ENCODE peak calls at places on chromosomes 13 and 19, in six cellular contexts. E, T, W, M, G and L are unnamed samples.

GRCh38 chr19:18514800-18515682 is 6.8 kb downstream of the ELL start:
- DNase-seq in E (peak), T (no peak), W (peak), M (no peak), G (no peak), L (no peak)

GRCh38 chr13:99384468-99384867 is 77.3 kb upstream of the GPR183 start:
- DNase-seq in E (no peak), T (no peak), W (no peak), M (no peak), G (no peak), L (peak)

GRCh38 chr19:19406878-19407639 is 1.6 kb downstream of the GATAD2A start:
- DNase-seq in E (peak), T (no peak), W (peak), M (no peak), G (no peak), L (no peak)

GRCh38 chr19:3687774-3688706 is 12.2 kb downstream of the PIP5K1C start:
- DNase-seq in E (peak), T (peak), W (no peak), M (no peak), G (no peak), L (no peak)

GRCh38 chr13:111566567-111566966 is 246.1 kb downstream of the TEX29 start:
- DNase-seq in E (no peak), T (no peak), W (no peak), M (no peak), G (no peak), L (no peak)

GRCh38 chr19:45677351-45678230 is 9.6 kb downstream of the GIPR start:
- DNase-seq in E (peak), T (peak), W (peak), M (peak), G (peak), L (peak)

GRCh38 chr19:20423381-20424207 is 142.0 kb downstream of the ZNF737 start:
- DNase-seq in E (peak), T (peak), W (no peak), M (peak), G (peak), L (peak)

GRCh38 chr13:80217614-80218456 is 123.1 kb downstream of the SPRY2 start:
- DNase-seq in E (no peak), T (no peak), W (peak), M (no peak), G (no peak), L (no peak)

GRCh38 chr13:97653741-97654140 is 219.8 kb downstream of the RAP2A start:
- DNase-seq in E (no peak), T (no peak), W (no peak), M (no peak), G (no peak), L (no peak)

GRCh38 chr19:6417713-6418561 is 6.7 kb downstream of the KHSRP start:
- DNase-seq in E (no peak), T (peak), W (peak), M (no peak), G (no peak), L (no peak)

GRCh38 chr19:18282788-18283141 is 1.3 kb upstream of the JUND start:
- DNase-seq in E (peak), T (no peak), W (peak), M (no peak), G (no peak), L (no peak)

GRCh38 chr13:98033277-98034247 is 80.1 kb downstream of the IPO5 start:
- DNase-seq in E (no peak), T (no peak), W (peak), M (no peak), G (no peak), L (no peak)

GRCh38 chr19:3397266-3398022 is 31.1 kb downstream of the NFIC start:
- DNase-seq in E (peak), T (peak), W (peak), M (peak), G (peak), L (no peak)

GRCh38 chr13:74554581-74555290 is 420.5 kb upstream of the KLF12 start:
- DNase-seq in E (no peak), T (no peak), W (no peak), M (no peak), G (no peak), L (no peak)

GRCh38 chr13:106989866-106990265 is 421.9 kb upstream of the ARGLU1 start:
- DNase-seq in E (no peak), T (no peak), W (no peak), M (no peak), G (no peak), L (no peak)

GRCh38 chr19:38033658-38034150 is 126.7 kb downstream of the SIPA1L3 start:
- DNase-seq in E (peak), T (no peak), W (no peak), M (no peak), G (no peak), L (peak)

GRCh38 chr13:61954092-61954491 is 538.4 kb upstream of the PCDH20 start:
- DNase-seq in E (no peak), T (no peak), W (peak), M (no peak), G (no peak), L (no peak)

GRCh38 chr13:86840250-86841191 is 830.6 kb upstream of the SLITRK5 start:
- DNase-seq in E (no peak), T (peak), W (no peak), M (no peak), G (no peak), L (no peak)

GRCh38 chr13:45349438-45349837 is 8.5 kb upstream of the TPT1 start:
- DNase-seq in E (no peak), T (no peak), W (no peak), M (no peak), G (no peak), L (no peak)

GRCh38 chr19:7703332-7703731 is 1.4 kb upstream of the FCER2 start:
- DNase-seq in E (no peak), T (peak), W (peak), M (no peak), G (no peak), L (no peak)

GRCh38 chr19:17001603-17002183 is 24.9 kb downstream of the CPAMD8 start:
- DNase-seq in E (no peak), T (peak), W (no peak), M (no peak), G (no peak), L (no peak)

GRCh38 chr13:94056362-94056990 is 423.0 kb downstream of the DCT start:
- DNase-seq in E (no peak), T (no peak), W (no peak), M (no peak), G (no peak), L (no peak)

GRCh38 chr19:926595-927043 is 784 bp downstream of the ARID3A start:
- DNase-seq in E (peak), T (peak), W (peak), M (no peak), G (no peak), L (no peak)

GRCh38 chr19:54136086-54136863 is 1.3 kb upstream of the CNOT3 start:
- DNase-seq in E (no peak), T (no peak), W (no peak), M (no peak), G (no peak), L (no peak)

GRCh38 chr13:111090169-111090568 is 24.9 kb upstream of the ARHGEF7 start:
- DNase-seq in E (no peak), T (no peak), W (no peak), M (no peak), G (no peak), L (no peak)

GRCh38 chr19:16457195-16457953 is 14.4 kb downstream of the EPS15L1 start:
- DNase-seq in E (no peak), T (no peak), W (no peak), M (no peak), G (peak), L (no peak)

GRCh38 chr19:18202759-18203407 is 959 bp downstream of the RAB3A start:
- DNase-seq in E (peak), T (peak), W (no peak), M (no peak), G (no peak), L (peak)

GRCh38 chr13:27053902-27054595 is 117.6 kb downstream of the USP12 start:
- DNase-seq in E (no peak), T (no peak), W (peak), M (no peak), G (no peak), L (no peak)

GRCh38 chr19:6514926-6515325 is 12.8 kb upstream of the TUBB4A start:
- DNase-seq in E (no peak), T (no peak), W (no peak), M (no peak), G (no peak), L (no peak)

GRCh38 chr19:19110410-19111137 is 27.7 kb downstream of the TMEM161A start:
- DNase-seq in E (no peak), T (peak), W (peak), M (no peak), G (no peak), L (no peak)

GRCh38 chr19:45161715-45162463 is 1.1 kb upstream of the NKPD1 start:
- DNase-seq in E (no peak), T (peak), W (no peak), M (no peak), G (no peak), L (peak)

GRCh38 chr13:39810091-39810877 is 154.8 kb downstream of the COG6 start:
- DNase-seq in E (no peak), T (no peak), W (no peak), M (no peak), G (no peak), L (no peak)

GRCh38 chr13:45500492-45501174 is 35.9 kb downstream of the COG3 start:
- DNase-seq in E (no peak), T (no peak), W (no peak), M (no peak), G (no peak), L (no peak)

DNA sequence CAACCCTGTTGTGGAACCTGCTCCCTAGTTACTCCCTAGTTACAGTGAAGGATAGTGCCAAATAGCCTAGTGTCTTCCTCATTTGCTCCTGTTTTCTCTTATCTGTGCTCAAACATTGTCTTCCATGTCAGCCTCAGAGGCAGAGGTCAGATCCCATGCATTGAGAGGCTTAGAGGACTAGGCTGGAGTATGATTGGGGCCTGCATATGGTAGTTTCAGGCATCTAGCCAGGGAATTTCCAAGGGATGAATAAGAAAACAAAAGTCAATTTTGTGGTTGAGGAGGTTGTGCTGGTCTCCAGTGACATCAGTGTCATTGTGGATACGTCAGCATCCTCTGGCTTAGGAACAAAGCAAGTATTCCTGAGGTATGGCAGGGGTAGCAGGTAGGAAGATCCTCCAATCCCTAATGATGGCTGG is 9.4 kb downstream of the ZNF546 start:
- DNase-seq in E (no peak), T (no peak), W (no peak), M (no peak), G (no peak), L (no peak)
- TF ChIP-seq EP300 in E (no peak), T (no peak), W (no peak), M (no peak), G (no peak), L (no peak)

GRCh38 chr19:40467007-40467565 is 285 bp downstream of the SPTBN4 start:
- DNase-seq in E (no peak), T (peak), W (no peak), M (no peak), G (no peak), L (no peak)

GRCh38 chr19:40464059-40465024 is 1.2 kb downstream of the BLVRB start:
- DNase-seq in E (peak), T (no peak), W (peak), M (peak), G (peak), L (peak)

GRCh38 chr19:40465781-40466218 is 255 bp upstream of the BLVRB start:
- DNase-seq in E (peak), T (peak), W (peak), M (peak), G (peak), L (peak)

GRCh38 chr19:40465025-40465780 is at the start of gene BLVRB:
- DNase-seq in E (peak), T (no peak), W (peak), M (no peak), G (no peak), L (no peak)

DNA sequence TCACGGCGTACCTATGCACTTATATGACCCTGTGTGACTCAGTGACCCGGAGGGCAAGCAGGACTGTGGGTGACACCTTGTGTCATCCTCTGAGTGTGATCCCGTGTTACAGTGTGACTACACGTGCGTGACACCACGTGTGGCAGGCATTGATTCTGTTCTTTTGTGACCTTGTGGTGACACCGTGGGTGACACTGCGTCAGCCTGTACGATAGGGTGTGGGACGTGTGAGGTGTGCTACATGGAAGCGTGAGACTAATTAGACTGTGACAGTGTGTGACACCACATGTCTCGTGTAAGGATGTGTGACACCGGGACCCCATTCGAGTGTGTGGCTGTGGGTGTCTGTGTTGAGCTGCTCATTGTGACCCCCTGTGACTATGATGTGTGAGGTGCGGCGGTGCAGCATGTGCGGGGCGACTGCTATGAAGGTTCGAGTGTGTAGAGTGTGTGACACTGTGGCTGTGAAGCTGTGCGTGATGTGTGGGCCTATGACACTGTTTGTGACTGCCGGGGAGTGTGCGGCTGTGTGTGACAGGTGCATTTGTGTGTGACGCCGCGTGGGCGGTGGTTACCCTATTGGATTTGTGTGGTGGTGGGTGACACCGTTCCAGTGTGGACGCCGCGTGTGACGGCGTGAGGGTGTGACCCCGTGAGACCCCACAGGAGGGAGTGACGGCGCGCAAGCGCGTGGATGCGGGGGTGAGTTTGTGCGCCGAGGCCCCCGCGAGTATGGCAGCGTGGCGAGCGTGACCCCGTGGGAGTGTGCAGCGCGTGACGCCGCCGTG is at the start of gene SPTBN4:
- DNase-seq in E (peak), T (no peak), W (no peak), M (peak), G (peak), L (no peak)
- TF ChIP-seq EP300 in E (no peak), T (peak), W (no peak), M (no peak), G (no peak), L (no peak)

GRCh38 chr19:13100031-13100588 is 2.5 kb downstream of the LYL1 start:
- DNase-seq in E (no peak), T (no peak), W (peak), M (no peak), G (no peak), L (no peak)
- TF ChIP-seq EP300 in E (no peak), T (no peak), W (no peak), M (no peak), G (no peak), L (no peak)

DNA sequence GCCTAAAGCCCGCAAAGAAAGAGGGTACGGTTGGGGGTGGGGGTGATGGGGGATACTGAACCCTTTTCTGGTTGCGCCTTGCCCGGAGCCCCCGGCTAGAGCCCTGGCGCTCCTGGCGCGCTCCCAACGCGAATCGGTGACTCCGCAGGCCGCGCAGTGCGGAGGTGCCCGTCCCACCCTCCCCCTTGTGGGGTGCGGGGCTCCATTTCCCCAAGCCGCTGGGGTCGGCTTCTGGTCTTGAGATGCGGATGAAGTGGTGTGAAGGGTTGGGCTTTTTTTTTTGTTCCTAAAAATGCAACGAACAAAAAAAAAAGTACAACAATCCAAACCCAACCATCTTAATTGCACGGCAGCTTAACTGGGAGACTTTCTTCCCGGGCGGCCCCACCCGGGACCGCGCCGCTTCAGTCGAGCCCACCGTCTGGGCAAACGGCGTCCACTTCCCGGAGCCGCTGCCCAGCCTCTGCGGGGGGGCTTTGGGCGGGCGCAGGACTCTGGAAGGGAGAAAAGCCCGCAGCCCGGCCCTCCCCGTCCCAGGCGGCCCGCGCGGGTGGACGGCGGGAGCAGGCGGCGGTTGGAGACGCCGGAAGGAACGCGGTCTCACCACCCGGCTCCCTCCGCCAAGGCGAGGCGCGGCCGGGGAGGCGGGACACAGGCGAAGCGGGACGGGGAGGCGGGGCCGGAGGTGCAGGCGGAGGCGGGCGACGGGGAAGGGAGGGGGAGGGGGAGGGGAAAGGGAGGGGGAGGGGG is 501 bp upstream of the TRIM13 start:
- DNase-seq in E (peak), T (peak), W (peak), M (peak), G (peak), L (peak)
- TF ChIP-seq EP300 in E (no peak), T (no peak), W (no peak), M (peak), G (no peak), L (peak)

GRCh38 chr19:46784262-46785053 is 3.9 kb downstream of the SLC1A5 start:
- DNase-seq in E (peak), T (peak), W (peak), M (peak), G (peak), L (no peak)
- TF ChIP-seq EP300 in E (no peak), T (no peak), W (no peak), M (no peak), G (no peak), L (no peak)

GRCh38 chr13:30110301-30111070 is 196.9 kb downstream of the KATNAL1 start:
- DNase-seq in E (no peak), T (no peak), W (no peak), M (no peak), G (no peak), L (no peak)
- TF ChIP-seq EP300 in E (no peak), T (no peak), W (no peak), M (no peak), G (no peak), L (no peak)

GRCh38 chr19:50387176-50387867 is 3.2 kb downstream of the POLD1 start:
- DNase-seq in E (no peak), T (peak), W (no peak), M (no peak), G (no peak), L (no peak)

GRCh38 chr19:50384685-50385535 is 763 bp downstream of the POLD1 start:
- DNase-seq in E (no peak), T (no peak), W (no peak), M (no peak), G (no peak), L (no peak)

GRCh38 chr19:50383307-50383851 is 768 bp upstream of the POLD1 start:
- DNase-seq in E (no peak), T (no peak), W (no peak), M (no peak), G (no peak), L (no peak)

GRCh38 chr19:50381881-50382729 is 2.0 kb upstream of the POLD1 start:
- DNase-seq in E (no peak), T (peak), W (no peak), M (no peak), G (no peak), L (no peak)

GRCh38 chr19:50383852-50384684 is at the start of gene POLD1:
- DNase-seq in E (peak), T (peak), W (peak), M (peak), G (peak), L (peak)
- TF ChIP-seq EP300 in E (no peak), T (peak), W (no peak), M (peak), G (no peak), L (no peak)

GRCh38 chr13:20392530-20392929 is 133.1 kb downstream of the CRYL1 start:
- DNase-seq in E (no peak), T (no peak), W (no peak), M (no peak), G (no peak), L (no peak)

GRCh38 chr13:20391597-20392452 is 133.8 kb downstream of the CRYL1 start:
- DNase-seq in E (no peak), T (peak), W (peak), M (no peak), G (no peak), L (peak)

GRCh38 chr13:20395061-20395916 is 130.4 kb downstream of the CRYL1 start:
- DNase-seq in E (no peak), T (no peak), W (no peak), M (no peak), G (no peak), L (peak)

GRCh38 chr13:20393273-20394235 is 132.1 kb downstream of the CRYL1 start:
- DNase-seq in E (no peak), T (no peak), W (no peak), M (no peak), G (no peak), L (no peak)

DNA sequence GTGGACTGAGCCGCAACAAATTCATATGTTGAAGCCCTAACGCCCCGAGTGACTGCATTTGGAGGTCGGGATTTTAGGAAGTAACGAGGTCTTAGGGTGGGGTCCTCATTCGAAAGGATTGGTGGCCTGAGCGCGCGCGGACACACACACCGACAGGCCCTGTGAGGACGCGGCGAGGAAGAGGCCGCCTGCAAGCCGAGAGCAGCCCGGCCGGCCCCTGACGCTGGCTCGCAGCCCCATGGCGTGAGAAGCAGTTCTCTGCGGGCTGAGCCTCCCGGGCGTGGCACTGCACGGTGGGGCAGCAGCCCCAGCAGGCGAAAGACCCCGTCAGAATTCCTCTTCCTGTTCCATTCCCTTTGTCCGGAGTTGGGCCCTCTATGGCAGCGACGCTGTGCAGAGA is 131.2 kb downstream of the CRYL1 start:
- DNase-seq in E (no peak), T (peak), W (no peak), M (no peak), G (no peak), L (peak)
- TF ChIP-seq EP300 in E (no peak), T (no peak), W (no peak), M (no peak), G (no peak), L (no peak)